ENCODE peak calls at places on chromosomes 7 and 10, in four cellular contexts. X is fibroblast of pulmonary artery, I is GM13976, V is heart left ventricle. G is an unnamed sample.
A peak's percentile ranks its signal among the peaks of the same experiment; 100 is the strongest.

GRCh38 chr7:17521437-17521836 is 223.0 kb downstream of the AHR start:
- DNase-seq in X (peak; percentile 91), I (no peak), V (no peak), G (no peak)

GRCh38 chr7:120898710-120899499 is 41.0 kb upstream of the TSPAN12 start:
- DNase-seq in V (no peak), X (no peak), I (peak; percentile 6), G (no peak)

GRCh38 chr10:64130152-64130551 is 609.0 kb downstream of the REEP3 start:
- DNase-seq in V (no peak), I (no peak), X (no peak), G (no peak)

GRCh38 chr7:74012842-74013249 is 15.1 kb upstream of the ELN start:
- DNase-seq in I (peak; percentile 96), V (no peak), X (no peak), G (peak; percentile 92)

GRCh38 chr7:55155351-55156117 is 136.7 kb downstream of the EGFR start:
- DNase-seq in I (no peak), V (no peak), X (no peak), G (no peak)

GRCh38 chr10:51773681-51774080 is 74.3 kb upstream of the CSTF2T start:
- DNase-seq in I (no peak), X (no peak), V (no peak), G (no peak)

GRCh38 chr7:99362801-99363200 is 11.7 kb upstream of the ARPC1B start:
- DNase-seq in I (no peak), X (peak; percentile 64), V (no peak), G (no peak)

GRCh38 chr10:26488344-26488743 is 50.2 kb downstream of the APBB1IP start:
- DNase-seq in X (peak; percentile 10), V (no peak), I (no peak), G (no peak)

GRCh38 chr7:116310131-116310530 is 99.8 kb downstream of the TES start:
- DNase-seq in V (no peak), I (no peak), X (no peak), G (no peak)

GRCh38 chr10:14681305-14681704 is 93.4 kb downstream of the FAM107B start:
- DNase-seq in V (no peak), I (no peak), X (no peak), G (no peak)

GRCh38 chr10:49071221-49071761 is 44.0 kb downstream of the VSTM4 start:
- DNase-seq in V (no peak), I (no peak), X (no peak), G (no peak)

GRCh38 chr10:130171196-130171595 is 35.0 kb downstream of the GLRX3 start:
- DNase-seq in X (no peak), I (no peak), V (no peak), G (no peak)

GRCh38 chr7:36794689-36795088 is 70.4 kb upstream of the AOAH start:
- DNase-seq in I (no peak), V (no peak), X (peak; percentile 16), G (no peak)

GRCh38 chr10:105509551-105509950 is 868.5 kb downstream of the SORCS3 start:
- DNase-seq in I (no peak), V (no peak), X (no peak), G (no peak)

GRCh38 chr7:17907014-17907413 is 33.3 kb downstream of the SNX13 start:
- DNase-seq in V (no peak), I (no peak), X (no peak), G (no peak)

GRCh38 chr10:11082551-11082950 is 64.9 kb downstream of the CELF2 start:
- DNase-seq in X (no peak), V (no peak), I (no peak), G (no peak)

GRCh38 chr10:11086177-11086576 is 68.5 kb downstream of the CELF2 start:
- DNase-seq in V (peak; percentile 80), I (no peak), X (no peak), G (no peak)

GRCh38 chr10:11085545-11085944 is 67.9 kb downstream of the CELF2 start:
- DNase-seq in V (no peak), I (no peak), X (no peak), G (no peak)

GRCh38 chr10:11081413-11081812 is 63.7 kb downstream of the CELF2 start:
- DNase-seq in V (no peak), I (no peak), X (no peak), G (no peak)

DNA sequence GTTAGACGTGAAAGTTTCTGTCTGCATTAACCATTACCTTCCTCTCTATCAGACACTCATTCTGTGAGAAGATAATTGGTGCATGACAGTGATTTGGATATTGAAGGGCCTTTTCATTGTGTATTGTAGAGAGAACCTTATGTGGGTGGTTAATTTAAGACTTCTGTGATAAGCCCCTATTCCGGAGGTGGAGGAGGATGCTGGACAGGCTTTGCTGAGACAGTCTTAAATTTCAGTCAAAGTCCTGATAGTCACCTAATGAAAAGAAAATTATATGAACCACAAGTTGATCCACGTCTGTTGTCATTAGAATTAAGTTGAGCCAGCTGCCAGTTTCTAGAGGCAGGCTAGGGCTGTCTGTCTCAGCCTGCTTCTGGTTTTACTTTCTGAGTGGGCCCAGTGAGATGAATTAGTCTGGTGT is 62.9 kb downstream of the CELF2 start:
- DNase-seq in V (no peak), I (no peak), X (no peak), G (no peak)
- TF ChIP-seq CTCF in V (no peak), I (no peak), X (no peak), G (no peak)

GRCh38 chr7:29319719-29320521 is 125.3 kb downstream of the CHN2 start:
- DNase-seq in V (no peak), I (no peak), X (no peak), G (no peak)
- TF ChIP-seq CTCF in V (no peak), I (no peak), X (no peak), G (no peak)

DNA sequence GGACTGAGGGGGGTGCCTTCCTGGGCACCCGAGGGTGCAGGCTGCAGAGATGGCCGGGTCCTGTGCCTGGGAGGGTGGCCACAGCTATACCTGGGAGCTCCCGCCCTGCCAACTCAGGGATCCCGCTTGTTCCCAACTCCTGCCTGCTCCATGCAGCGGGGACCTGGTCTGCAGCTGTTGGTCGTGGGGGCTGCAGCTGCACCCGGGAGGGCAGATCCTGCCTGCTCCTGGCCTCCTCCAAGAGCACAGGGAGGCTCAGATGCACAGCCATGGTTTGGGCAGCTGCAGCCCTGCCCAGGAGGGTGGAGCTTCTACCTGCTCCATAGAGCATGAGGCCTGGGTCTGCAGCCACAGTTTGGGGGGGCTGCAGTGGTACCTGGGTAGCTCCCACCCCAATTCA is 13.3 kb upstream of the TCTN3 start:
- DNase-seq in X (no peak), I (no peak), V (no peak), G (no peak)
- TF ChIP-seq CTCF in X (no peak), I (no peak), V (no peak), G (no peak)

GRCh38 chr7:113404245-113404644 is 285.9 kb upstream of the SMIM30 start:
- DNase-seq in I (no peak), V (no peak), X (no peak), G (peak; percentile 6)
- TF ChIP-seq CTCF in I (no peak), V (no peak), X (no peak), G (no peak)

DNA sequence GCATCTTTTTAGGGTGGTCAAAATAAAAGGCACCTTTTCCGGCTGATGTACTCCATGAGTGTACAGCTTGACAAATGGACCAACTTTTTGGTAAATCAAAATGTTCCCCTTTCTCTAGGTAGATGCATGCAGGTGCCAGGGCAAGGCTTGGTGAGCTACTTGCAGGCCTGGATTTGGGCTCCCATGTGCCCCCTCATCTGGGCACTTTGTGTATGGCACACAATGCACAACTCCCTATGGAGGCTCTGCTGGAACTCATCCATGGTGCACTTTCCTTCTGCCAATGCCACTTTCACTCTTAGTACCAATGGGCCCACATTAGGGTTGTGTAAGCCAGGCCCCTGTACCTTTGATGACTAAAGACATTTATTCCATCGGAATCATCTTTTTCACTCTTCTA is 300.8 kb downstream of the SDHAF3 start:
- DNase-seq in V (no peak), X (no peak), I (no peak), G (no peak)
- TF ChIP-seq CTCF in V (no peak), X (no peak), I (no peak), G (no peak)

GRCh38 chr7:156654511-156655231 is 14.1 kb downstream of the RNF32 start:
- DNase-seq in X (no peak), I (no peak), V (no peak), G (no peak)

GRCh38 chr7:156652886-156653568 is 12.5 kb downstream of the RNF32 start:
- DNase-seq in V (no peak), I (no peak), X (no peak), G (no peak)

GRCh38 chr7:156651472-156651871 is 10.9 kb downstream of the RNF32 start:
- DNase-seq in X (no peak), I (no peak), V (no peak), G (no peak)

GRCh38 chr7:156655232-156655628 is 14.7 kb downstream of the RNF32 start:
- DNase-seq in I (no peak), V (no peak), X (no peak), G (no peak)

DNA sequence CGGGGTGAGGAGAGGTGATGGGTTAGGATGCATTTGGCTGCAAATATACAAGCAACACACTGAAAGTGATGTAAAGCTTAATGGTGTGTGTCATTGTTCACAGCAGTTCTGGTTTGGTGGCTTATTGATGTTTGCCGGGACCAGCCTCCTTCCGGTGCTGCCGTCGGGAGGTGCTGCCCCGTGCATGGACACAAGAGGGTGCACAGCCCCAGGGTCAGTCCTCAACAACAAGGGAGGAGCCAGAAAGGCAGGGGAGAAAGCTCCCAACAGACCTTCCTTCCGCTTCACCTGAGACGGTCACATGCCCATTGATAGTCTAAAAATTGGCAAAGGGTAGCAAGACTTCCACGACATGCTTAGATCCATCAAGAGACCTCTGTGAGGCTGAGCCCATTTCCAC is 9.5 kb downstream of the RNF32 start:
- DNase-seq in I (no peak), V (no peak), X (peak; percentile 21), G (no peak)
- TF ChIP-seq CTCF in I (no peak), V (no peak), X (peak; percentile 30), G (peak; percentile 51)

DNA sequence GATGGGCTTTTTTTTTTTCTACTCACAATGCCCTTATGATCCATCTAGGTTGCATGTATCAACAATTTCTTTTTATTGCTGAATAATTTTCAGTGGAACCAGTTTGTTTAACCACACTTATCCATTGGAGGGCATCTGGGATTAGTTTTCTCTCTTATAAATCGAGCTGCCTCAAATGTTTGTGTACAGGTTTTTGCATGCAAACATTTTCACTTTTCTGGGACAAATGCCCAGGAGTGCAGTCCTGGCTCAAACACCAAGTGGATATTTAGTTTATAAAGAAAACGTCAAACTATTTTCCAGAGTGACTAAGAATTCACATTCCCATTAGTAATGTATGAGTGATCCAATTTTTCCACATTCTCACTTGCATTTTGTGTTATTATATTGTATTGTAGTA is 313.4 kb downstream of the CXCL12 start:
- DNase-seq in V (no peak), X (peak; percentile 79), I (no peak), G (no peak)
- TF ChIP-seq CTCF in V (no peak), X (peak; percentile 17), I (no peak), G (no peak)

DNA sequence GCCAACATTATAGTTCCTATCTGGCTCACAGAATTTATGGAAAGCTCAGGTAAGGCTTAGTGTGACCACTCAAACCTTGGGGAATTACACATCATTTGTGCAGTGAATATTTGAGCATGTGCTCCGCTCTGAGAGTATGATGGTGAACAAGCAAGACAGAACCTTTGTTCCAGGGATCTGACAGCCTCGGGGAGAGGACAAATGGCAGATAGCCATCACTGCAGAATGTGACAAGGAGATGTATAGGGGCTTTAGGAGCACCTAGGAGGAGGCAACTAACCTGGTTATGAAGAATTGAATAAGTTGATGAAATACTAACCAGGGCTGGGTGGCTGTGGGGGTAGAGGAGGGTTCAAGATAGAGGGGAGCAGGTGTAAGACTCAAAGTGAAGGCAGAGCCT is 290.5 kb downstream of the GFRA1 start:
- DNase-seq in V (no peak), X (no peak), I (no peak), G (no peak)
- TF ChIP-seq CTCF in V (no peak), X (no peak), I (no peak), G (no peak)

GRCh38 chr10:88991161-88991899 is 732 bp downstream of the FAS start:
- DNase-seq in X (peak; percentile 76), I (peak; percentile 71), V (peak; percentile 84), G (peak; percentile 71)
- TF ChIP-seq CTCF in X (no peak), I (no peak), V (peak; percentile 9), G (no peak)

GRCh38 chr10:79608505-79609375 is 2.0 kb upstream of the SFTPA1 start:
- DNase-seq in I (peak; percentile 48), V (no peak), X (peak; percentile 30), G (peak; percentile 45)
- TF ChIP-seq CTCF in I (peak; percentile 49), V (peak; percentile 47), X (peak; percentile 67), G (peak; percentile 31)

G was measured in GM10248.